ENCODE peak calls at places on chromosome 1, in seven cellular contexts. M is psoas muscle; J is lower lobe of right lung; Y is bronchial epithelial cell; D is H7; S is stimulated activated CD8-positive, alpha-beta memory T cell treated with anti-CD3 and anti-CD28 coated beads, Interleukin-15, amount 100 ng/mL, for 24 hours; A is fibroblast of mammary gland. G is an unnamed sample.

GRCh38 chr1:31586376-31587327 is 10.3 kb downstream of the TINAGL1 start:
- DNase-seq in Y (no peak), D (no peak), J (no peak), S (no peak), M (no peak), A (no peak), G (no peak)

GRCh38 chr1:227854189-227854588 is 38.7 kb downstream of the PRSS38 start:
- DNase-seq in A (no peak), S (no peak), M (no peak), D (no peak), J (no peak), Y (no peak), G (no peak)

GRCh38 chr1:234962340-234962989 is 166.2 kb downstream of the TOMM20 start:
- DNase-seq in Y (peak), S (no peak), J (no peak), A (peak), M (peak), D (no peak), G (peak)

GRCh38 chr1:77538956-77539509 is 143.4 kb downstream of the ZZZ3 start:
- DNase-seq in D (no peak), A (peak), S (no peak), M (peak), J (no peak), Y (peak), G (peak)

GRCh38 chr1:30919025-30919881 is 10.7 kb upstream of the SDC3 start:
- DNase-seq in A (peak), J (no peak), D (no peak), M (no peak), Y (peak), S (no peak), G (peak)

GRCh38 chr1:154014154-154014910 is 23.8 kb downstream of the RPS27 start:
- DNase-seq in M (no peak), J (no peak), D (no peak), S (no peak), A (peak), Y (peak), G (peak)

GRCh38 chr1:170461762-170462384 is 70.1 kb upstream of the GORAB start:
- DNase-seq in M (peak), A (peak), S (no peak), Y (peak), J (no peak), D (no peak), G (peak)

GRCh38 chr1:183515002-183515689 is 42.8 kb downstream of the SMG7 start:
- DNase-seq in J (no peak), S (no peak), M (no peak), D (no peak), A (peak), Y (peak), G (peak)

GRCh38 chr1:234201600-234201999 is 171.7 kb upstream of the COA6 start:
- DNase-seq in D (no peak), A (no peak), Y (no peak), J (no peak), M (no peak), S (no peak), G (no peak)

GRCh38 chr1:232890340-232890953 is 60.0 kb upstream of the NTPCR start:
- DNase-seq in M (no peak), Y (no peak), A (no peak), S (no peak), J (no peak), D (no peak), G (no peak)

GRCh38 chr1:228902781-228903572 is 167.7 kb downstream of the RHOU start:
- DNase-seq in A (peak), D (no peak), S (no peak), Y (peak), M (peak), J (peak), G (peak)

GRCh38 chr1:165408518-165408917 is 36.4 kb downstream of the RXRG start:
- DNase-seq in M (no peak), S (no peak), Y (peak), J (no peak), A (peak), D (peak), G (peak)

GRCh38 chr1:88985692-88986091 is 6.7 kb downstream of the KYAT3 start:
- DNase-seq in A (no peak), Y (peak), D (no peak), M (no peak), J (no peak), S (no peak), G (no peak)

GRCh38 chr1:111792249-111792648 is 36.5 kb downstream of the DDX20 start:
- DNase-seq in S (no peak), D (no peak), J (no peak), M (no peak), A (no peak), Y (no peak), G (no peak)

GRCh38 chr1:169110691-169111447 is 4.4 kb downstream of the ATP1B1 start:
- DNase-seq in M (no peak), D (no peak), Y (no peak), S (no peak), J (peak), A (peak), G (no peak)

GRCh38 chr1:171185064-171185463 is at the start of gene FMO2:
- DNase-seq in Y (peak), A (peak), D (no peak), S (no peak), J (no peak), M (no peak), G (no peak)

GRCh38 chr1:35431173-35431599 is 126.0 kb downstream of the KIAA0319L start:
- DNase-seq in Y (no peak), D (no peak), M (no peak), A (no peak), S (no peak), J (no peak), G (no peak)

GRCh38 chr1:154577346-154578057 is 9.9 kb downstream of the CHRNB2 start:
- DNase-seq in J (no peak), S (no peak), D (no peak), M (no peak), A (no peak), Y (no peak), G (no peak)

GRCh38 chr1:118984086-118984989 is 3.8 kb downstream of the TBX15 start:
- DNase-seq in S (no peak), Y (no peak), M (peak), A (peak), D (peak), J (no peak), G (no peak)

GRCh38 chr1:29122662-29122986 is 1.1 kb downstream of the TMEM200B start:
- DNase-seq in J (peak), M (peak), A (peak), S (no peak), D (peak), Y (peak), G (no peak)

GRCh38 chr1:48007044-48007443 is 9.9 kb upstream of the TRABD2B start:
- DNase-seq in M (no peak), D (no peak), S (no peak), A (peak), Y (peak), J (no peak), G (no peak)

GRCh38 chr1:47873332-47873731 is 123.9 kb downstream of the TRABD2B start:
- DNase-seq in M (no peak), J (no peak), S (no peak), D (no peak), A (no peak), Y (no peak), G (no peak)

GRCh38 chr1:23581219-23581618 is 21.9 kb upstream of the ID3 start:
- DNase-seq in S (no peak), Y (no peak), M (peak), A (peak), D (no peak), J (peak), G (peak)

GRCh38 chr1:61077676-61078521 is 4.5 kb upstream of the NFIA start:
- DNase-seq in Y (peak), S (no peak), A (peak), J (peak), D (peak), M (peak), G (peak)

GRCh38 chr1:89531480-89532139 is 7.0 kb downstream of the LRRC8B start:
- DNase-seq in D (no peak), J (no peak), Y (no peak), A (no peak), M (no peak), S (no peak), G (no peak)

GRCh38 chr1:6248798-6249731 is 5.1 kb downstream of the HES3 start:
- DNase-seq in S (no peak), M (peak), D (peak), J (no peak), A (peak), Y (no peak), G (no peak)

GRCh38 chr1:8031176-8031785 is 5.2 kb upstream of the ERRFI1 start:
- DNase-seq in M (no peak), J (no peak), S (no peak), D (no peak), Y (no peak), A (peak), G (peak)

GRCh38 chr1:36108314-36108713 is 16.7 kb downstream of the COL8A2 start:
- DNase-seq in D (peak), A (peak), Y (peak), S (no peak), M (no peak), J (no peak), G (no peak)

GRCh38 chr1:200714504-200715187 is 24.0 kb upstream of the CAMSAP2 start:
- DNase-seq in Y (peak), M (no peak), J (no peak), D (no peak), A (no peak), S (no peak), G (no peak)